ENCODE peak calls at places on chromosomes 7 and 10, in eight cellular contexts. J is activated B cell treated with CpG ODN at 0.5 μM for 24 hours; F is AG09319; I is heart left ventricle; N is spleen; G is brain microvascular endothelial cell; M is body of pancreas; B is CD8-positive, alpha-beta T cell. K is an unnamed sample.

GRCh38 chr10:96743988-96744585 is 23.8 kb upstream of the PIK3AP1 start:
- DNase-seq in J (no peak), F (no peak), I (no peak), N (no peak), G (peak; percentile 10), M (no peak), B (no peak), K (no peak)

GRCh38 chr7:101629171-101629570 is at the start of gene MYL10:
- DNase-seq in J (no peak), F (no peak), I (no peak), N (no peak), G (no peak), M (no peak), B (no peak), K (no peak)

GRCh38 chr7:75951506-75951905 is 36.6 kb downstream of the POR start:
- DNase-seq in J (no peak), F (peak; percentile 56), I (no peak), N (peak; percentile 83), G (peak; percentile 56), M (no peak), B (no peak), K (no peak)

GRCh38 chr10:33791295-33791694 is 456.8 kb upstream of the NRP1 start:
- DNase-seq in J (no peak), F (no peak), I (no peak), N (no peak), G (no peak), M (no peak), B (no peak), K (no peak)

GRCh38 chr10:87531908-87532622 is 27.4 kb downstream of the MINPP1 start:
- DNase-seq in J (no peak), F (no peak), I (peak; percentile 12), N (no peak), G (peak; percentile 55), M (no peak), B (no peak), K (no peak)

GRCh38 chr7:71303566-71303965 is 171.6 kb downstream of the GALNT17 start:
- DNase-seq in J (no peak), F (no peak), I (no peak), N (no peak), G (no peak), M (no peak), B (no peak), K (no peak)

GRCh38 chr7:88396948-88397322 is 90.2 kb upstream of the STEAP4 start:
- DNase-seq in J (no peak), F (no peak), I (no peak), N (no peak), G (no peak), M (no peak), B (no peak), K (no peak)

GRCh38 chr10:124091646-124092269 is 1.6 kb downstream of the CHST15 start:
- DNase-seq in J (peak; percentile 40), F (no peak), I (peak; percentile 37), N (peak; percentile 90), G (peak; percentile 18), M (peak; percentile 22), B (no peak), K (peak; percentile 42)

GRCh38 chr10:19816420-19817250 is at the start of gene PLXDC2:
- DNase-seq in J (no peak), F (no peak), I (no peak), N (peak; percentile 86), G (peak; percentile 45), M (peak; percentile 21), B (no peak), K (no peak)

GRCh38 chr10:45460235-45460878 is 86.3 kb downstream of the ALOX5 start:
- DNase-seq in J (no peak), F (no peak), I (no peak), N (no peak), G (no peak), M (no peak), B (no peak), K (no peak)

GRCh38 chr10:79380125-79380917 is 33.1 kb downstream of the PPIF start:
- DNase-seq in J (no peak), F (peak; percentile 60), I (no peak), N (no peak), G (no peak), M (no peak), B (no peak), K (peak; percentile 7)

GRCh38 chr10:34010891-34011290 is 676.4 kb upstream of the NRP1 start:
- DNase-seq in J (no peak), F (no peak), I (no peak), N (no peak), G (peak; percentile 62), M (no peak), B (no peak), K (no peak)

GRCh38 chr10:17134737-17135260 is 5.2 kb upstream of the CUBN start:
- DNase-seq in J (no peak), F (no peak), I (no peak), N (no peak), G (no peak), M (no peak), B (no peak), K (no peak)

GRCh38 chr10:43054593-43054992 is 22.3 kb upstream of the RET start:
- DNase-seq in J (no peak), F (no peak), I (no peak), N (peak; percentile 59), G (no peak), M (no peak), B (no peak), K (no peak)

GRCh38 chr7:31476073-31476745 is 37.7 kb upstream of the ITPRID1 start:
- DNase-seq in J (no peak), F (no peak), I (no peak), N (no peak), G (no peak), M (no peak), B (no peak), K (no peak)

GRCh38 chr7:94160719-94161435 is 156.7 kb upstream of the BET1 start:
- DNase-seq in J (no peak), F (no peak), I (no peak), N (no peak), G (no peak), M (no peak), B (no peak), K (peak; percentile 31)

GRCh38 chr7:142030294-142030693 is 34.6 kb downstream of the MGAM start:
- DNase-seq in J (no peak), F (no peak), I (no peak), N (no peak), G (no peak), M (no peak), B (no peak), K (no peak)

GRCh38 chr10:14491814-14492213 is 161.1 kb upstream of the FRMD4A start:
- DNase-seq in J (no peak), F (no peak), I (no peak), N (no peak), G (no peak), M (no peak), B (no peak), K (no peak)

GRCh38 chr7:21044384-21044783 is 257.7 kb upstream of the SP8 start:
- DNase-seq in J (no peak), F (no peak), I (no peak), N (no peak), G (no peak), M (no peak), B (no peak), K (no peak)

GRCh38 chr10:108788891-108789290 is 1134.4 kb downstream of the XPNPEP1 start:
- DNase-seq in J (no peak), F (no peak), I (no peak), N (no peak), G (no peak), M (no peak), B (no peak), K (no peak)

GRCh38 chr10:37206132-37206531 is 80.7 kb downstream of the ANKRD30A start:
- DNase-seq in J (no peak), F (no peak), I (no peak), N (no peak), G (no peak), M (no peak), B (no peak), K (no peak)

GRCh38 chr7:23106801-23107713 is 1.5 kb downstream of the KLHL7 start:
- DNase-seq in J (no peak), F (no peak), I (no peak), N (no peak), G (no peak), M (no peak), B (no peak), K (no peak)

GRCh38 chr10:69742928-69743602 is 58.6 kb upstream of the COL13A1 start:
- DNase-seq in J (no peak), F (no peak), I (no peak), N (no peak), G (peak; percentile 51), M (peak; percentile 30), B (no peak), K (no peak)
- TF ChIP-seq CTCF in J (no peak), F (peak; percentile 61), I (peak; percentile 18), N (no peak), G (peak; percentile 86), M (no peak), B (no peak), K (peak; percentile 45)

GRCh38 chr10:30645340-30645827 is 15.8 kb upstream of the LYZL2 start:
- DNase-seq in J (no peak), F (no peak), I (peak; percentile 25), N (no peak), G (peak; percentile 69), M (peak; percentile 19), B (no peak), K (no peak)
- TF ChIP-seq CTCF in J (no peak), F (no peak), I (no peak), N (no peak), G (no peak), M (no peak), B (no peak), K (no peak)

DNA sequence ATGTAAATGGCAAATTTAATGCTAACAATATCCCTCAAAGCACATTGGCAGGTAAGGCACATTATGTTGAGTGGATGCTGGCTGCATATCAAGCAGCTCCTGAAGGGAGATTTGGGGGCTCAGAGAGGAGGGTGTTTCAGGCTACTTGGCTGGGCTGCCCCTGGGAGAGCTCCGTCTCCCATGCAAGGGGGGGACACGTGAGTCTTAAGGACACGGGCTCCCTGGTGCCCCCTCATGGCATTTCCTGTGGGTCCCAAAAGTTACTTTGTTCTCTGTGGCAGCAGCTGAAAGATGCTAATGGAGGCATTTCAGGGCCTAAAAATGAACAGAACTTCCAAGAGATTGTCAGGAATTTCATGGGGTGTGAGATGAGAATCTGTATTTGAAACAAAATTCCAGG is 143.3 kb downstream of the HERPUD2 start:
- DNase-seq in J (no peak), F (no peak), I (no peak), N (no peak), G (no peak), M (no peak), B (no peak), K (no peak)
- TF ChIP-seq CTCF in J (no peak), F (no peak), I (no peak), N (no peak), G (peak; percentile 14), M (no peak), B (no peak), K (no peak)

DNA sequence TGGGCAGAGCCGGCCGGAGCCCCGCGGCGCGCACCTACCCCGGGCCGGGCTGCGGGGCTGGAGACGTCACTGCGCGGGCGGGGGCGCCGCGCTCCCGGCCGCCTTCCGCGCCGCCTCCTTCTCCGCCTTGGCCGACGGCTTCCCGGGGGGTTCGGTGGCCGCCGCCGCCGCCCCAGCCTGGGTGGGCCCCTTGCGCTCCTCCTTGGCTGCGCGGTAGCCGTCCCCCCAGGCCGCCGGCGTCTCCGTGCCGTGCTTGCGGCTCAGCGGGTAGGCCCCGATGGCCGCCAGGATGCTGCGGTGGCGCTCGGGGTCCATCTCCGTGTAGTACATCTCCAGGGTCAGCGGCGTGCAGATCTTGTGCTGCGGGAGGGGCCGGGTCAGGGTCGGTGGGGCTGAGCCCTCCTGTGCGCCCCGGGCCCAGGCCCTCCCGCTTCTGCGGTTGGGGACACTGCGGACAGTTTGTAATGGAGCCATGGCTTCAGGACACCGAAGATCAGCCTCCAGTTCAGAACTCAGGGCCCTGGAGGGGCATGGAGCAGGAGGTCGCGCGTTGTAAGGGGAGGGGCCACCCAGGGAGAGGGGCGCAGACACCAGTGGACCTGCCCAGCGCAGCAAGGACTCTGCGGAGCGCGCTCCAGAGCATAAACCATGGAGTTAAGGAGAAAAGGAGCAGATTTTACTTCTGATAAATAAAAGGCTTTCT is 10.8 kb downstream of the CALY start:
- DNase-seq in J (no peak), F (no peak), I (no peak), N (no peak), G (no peak), M (no peak), B (no peak), K (peak; percentile 29)
- TF ChIP-seq CTCF in J (no peak), F (no peak), I (no peak), N (no peak), G (no peak), M (no peak), B (no peak), K (no peak)